ENCODE peak calls at places on chromosomes 16 and 17, in ten cellular contexts. One of them, this sample, is unnamed.

GRCh38 chr17:807146-808002 is 25.2 kb downstream of the MRM3 start:
- DNase-seq in HFFc6: no peak
- DNase-seq in glutamatergic neuron: no peak
- DNase-seq in stomach: no peak
- DNase-seq in tibial nerve: no peak
- DNase-seq in GM12865: no peak
- DNase-seq in psoas muscle: no peak
- DNase-seq in cardiac muscle cell: no peak
- DNase-seq in CD4-positive, alpha-beta T cell: no peak
- DNase-seq in endothelial cell: no peak
- DNase-seq in this sample: no peak

GRCh38 chr16:68311316-68311620 is 449 bp downstream of the PRMT7 start:
- DNase-seq in psoas muscle: no peak
- DNase-seq in endothelial cell: no peak
- DNase-seq in GM12865: peak; percentile 72
- DNase-seq in tibial nerve: no peak
- DNase-seq in cardiac muscle cell: no peak
- DNase-seq in CD4-positive, alpha-beta T cell: no peak
- DNase-seq in stomach: no peak
- DNase-seq in glutamatergic neuron: no peak
- DNase-seq in HFFc6: peak; percentile 30
- DNase-seq in this sample: no peak

GRCh38 chr17:6355196-6355595 is 79.7 kb downstream of the AIPL1 start:
- DNase-seq in endothelial cell: no peak
- DNase-seq in glutamatergic neuron: no peak
- DNase-seq in tibial nerve: no peak
- DNase-seq in stomach: no peak
- DNase-seq in GM12865: no peak
- DNase-seq in HFFc6: no peak
- DNase-seq in cardiac muscle cell: no peak
- DNase-seq in CD4-positive, alpha-beta T cell: no peak
- DNase-seq in psoas muscle: no peak
- DNase-seq in this sample: no peak

GRCh38 chr17:80219013-80219776 is 938 bp downstream of the SGSH start:
- DNase-seq in stomach: peak; percentile 85
- DNase-seq in glutamatergic neuron: no peak
- DNase-seq in endothelial cell: peak; percentile 19
- DNase-seq in cardiac muscle cell: peak; percentile 84
- DNase-seq in psoas muscle: peak; percentile 78
- DNase-seq in CD4-positive, alpha-beta T cell: peak; percentile 93
- DNase-seq in HFFc6: peak; percentile 71
- DNase-seq in tibial nerve: peak; percentile 80
- DNase-seq in GM12865: peak; percentile 92
- DNase-seq in this sample: peak; percentile 89

GRCh38 chr16:84312783-84313382 is 18.2 kb downstream of the WFDC1 start:
- DNase-seq in cardiac muscle cell: no peak
- DNase-seq in GM12865: no peak
- DNase-seq in CD4-positive, alpha-beta T cell: no peak
- DNase-seq in endothelial cell: no peak
- DNase-seq in psoas muscle: no peak
- DNase-seq in tibial nerve: no peak
- DNase-seq in HFFc6: no peak
- DNase-seq in glutamatergic neuron: peak; percentile 33
- DNase-seq in stomach: no peak
- DNase-seq in this sample: no peak

GRCh38 chr17:75889454-75889853 is 7.3 kb downstream of the TRIM65 start:
- DNase-seq in glutamatergic neuron: no peak
- DNase-seq in GM12865: no peak
- DNase-seq in CD4-positive, alpha-beta T cell: no peak
- DNase-seq in psoas muscle: no peak
- DNase-seq in endothelial cell: no peak
- DNase-seq in stomach: no peak
- DNase-seq in HFFc6: no peak
- DNase-seq in cardiac muscle cell: no peak
- DNase-seq in tibial nerve: no peak
- DNase-seq in this sample: no peak

GRCh38 chr17:39130205-39130604 is 21.2 kb downstream of the PLXDC1 start:
- DNase-seq in tibial nerve: no peak
- DNase-seq in GM12865: no peak
- DNase-seq in glutamatergic neuron: no peak
- DNase-seq in stomach: no peak
- DNase-seq in CD4-positive, alpha-beta T cell: no peak
- DNase-seq in HFFc6: no peak
- DNase-seq in psoas muscle: no peak
- DNase-seq in cardiac muscle cell: no peak
- DNase-seq in endothelial cell: no peak
- DNase-seq in this sample: no peak

GRCh38 chr17:14451729-14452191 is 150.9 kb downstream of the HS3ST3B1 start:
- DNase-seq in GM12865: no peak
- DNase-seq in psoas muscle: no peak
- DNase-seq in cardiac muscle cell: peak; percentile 41
- DNase-seq in tibial nerve: no peak
- DNase-seq in glutamatergic neuron: no peak
- DNase-seq in endothelial cell: no peak
- DNase-seq in HFFc6: no peak
- DNase-seq in stomach: no peak
- DNase-seq in CD4-positive, alpha-beta T cell: no peak
- DNase-seq in this sample: no peak

GRCh38 chr16:69936252-69936651 is 14.9 kb upstream of the CLEC18A start:
- DNase-seq in CD4-positive, alpha-beta T cell: no peak
- DNase-seq in psoas muscle: no peak
- DNase-seq in HFFc6: no peak
- DNase-seq in endothelial cell: no peak
- DNase-seq in GM12865: no peak
- DNase-seq in stomach: no peak
- DNase-seq in cardiac muscle cell: no peak
- DNase-seq in tibial nerve: no peak
- DNase-seq in glutamatergic neuron: no peak
- DNase-seq in this sample: no peak

GRCh38 chr16:69936751-69937211 is 14.4 kb upstream of the CLEC18A start:
- DNase-seq in psoas muscle: no peak
- DNase-seq in stomach: no peak
- DNase-seq in cardiac muscle cell: no peak
- DNase-seq in glutamatergic neuron: no peak
- DNase-seq in tibial nerve: peak; percentile 2
- DNase-seq in GM12865: no peak
- DNase-seq in endothelial cell: no peak
- DNase-seq in CD4-positive, alpha-beta T cell: no peak
- DNase-seq in HFFc6: no peak
- DNase-seq in this sample: no peak

GRCh38 chr16:69938981-69939820 is 11.9 kb upstream of the CLEC18A start:
- DNase-seq in cardiac muscle cell: no peak
- DNase-seq in tibial nerve: no peak
- DNase-seq in CD4-positive, alpha-beta T cell: no peak
- DNase-seq in psoas muscle: no peak
- DNase-seq in HFFc6: no peak
- DNase-seq in stomach: no peak
- DNase-seq in endothelial cell: no peak
- DNase-seq in glutamatergic neuron: no peak
- DNase-seq in GM12865: no peak
- DNase-seq in this sample: no peak

GRCh38 chr16:69935740-69936139 is 15.4 kb upstream of the CLEC18A start:
- DNase-seq in HFFc6: no peak
- DNase-seq in psoas muscle: no peak
- DNase-seq in tibial nerve: no peak
- DNase-seq in glutamatergic neuron: no peak
- DNase-seq in endothelial cell: no peak
- DNase-seq in cardiac muscle cell: no peak
- DNase-seq in stomach: no peak
- DNase-seq in CD4-positive, alpha-beta T cell: no peak
- DNase-seq in GM12865: no peak
- DNase-seq in this sample: no peak

DNA sequence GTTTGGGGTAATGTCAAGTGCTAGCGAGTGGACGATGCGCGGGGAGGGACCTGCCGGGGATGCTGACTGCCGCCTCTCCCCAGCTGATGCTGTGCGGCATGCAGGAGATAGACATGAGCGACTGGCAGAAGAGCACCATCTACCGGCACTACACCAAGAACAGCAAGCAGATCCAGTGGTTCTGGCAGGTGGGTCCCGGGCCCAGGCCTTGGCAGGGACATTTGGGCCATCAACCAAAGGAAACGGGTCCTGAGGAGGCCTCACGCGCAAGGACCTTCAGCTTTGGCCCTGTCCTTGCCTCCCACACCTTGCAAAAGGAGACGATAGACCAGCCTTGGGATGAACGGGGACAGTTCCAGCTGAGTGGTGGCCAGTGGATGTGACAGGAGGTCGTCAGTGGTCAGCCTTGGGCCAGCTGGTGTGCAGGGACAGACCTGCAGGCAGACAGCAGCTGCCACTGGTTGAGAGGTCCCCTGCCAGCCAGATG is 13.6 kb upstream of the CLEC18A start:
- DNase-seq in HFFc6: peak; percentile 10
- DNase-seq in glutamatergic neuron: peak; percentile 77
- DNase-seq in GM12865: no peak
- DNase-seq in psoas muscle: no peak
- DNase-seq in cardiac muscle cell: no peak
- DNase-seq in endothelial cell: no peak
- DNase-seq in stomach: no peak
- DNase-seq in tibial nerve: no peak
- DNase-seq in CD4-positive, alpha-beta T cell: no peak
- DNase-seq in this sample: no peak
- TF ChIP-seq CTCF in HFFc6: peak; percentile 68
- TF ChIP-seq CTCF in glutamatergic neuron: no peak
- TF ChIP-seq CTCF in GM12865: no peak
- TF ChIP-seq CTCF in psoas muscle: no peak
- TF ChIP-seq CTCF in cardiac muscle cell: peak; percentile 31
- TF ChIP-seq CTCF in endothelial cell: no peak
- TF ChIP-seq CTCF in stomach: no peak
- TF ChIP-seq CTCF in tibial nerve: no peak
- TF ChIP-seq CTCF in CD4-positive, alpha-beta T cell: no peak
- TF ChIP-seq CTCF in this sample: no peak

GRCh38 chr16:74695450-74696422 is 4.9 kb downstream of the MLKL start:
- DNase-seq in CD4-positive, alpha-beta T cell: peak; percentile 44
- DNase-seq in cardiac muscle cell: peak; percentile 95
- DNase-seq in HFFc6: peak; percentile 83
- DNase-seq in stomach: peak; percentile 80
- DNase-seq in psoas muscle: peak; percentile 75
- DNase-seq in endothelial cell: peak; percentile 71
- DNase-seq in GM12865: peak; percentile 90
- DNase-seq in glutamatergic neuron: peak; percentile 61
- DNase-seq in tibial nerve: peak; percentile 94
- DNase-seq in this sample: peak; percentile 82

GRCh38 chr16:74698220-74698619 is 2.4 kb downstream of the MLKL start:
- DNase-seq in GM12865: peak; percentile 45
- DNase-seq in glutamatergic neuron: no peak
- DNase-seq in CD4-positive, alpha-beta T cell: no peak
- DNase-seq in psoas muscle: no peak
- DNase-seq in HFFc6: no peak
- DNase-seq in endothelial cell: no peak
- DNase-seq in stomach: no peak
- DNase-seq in tibial nerve: no peak
- DNase-seq in cardiac muscle cell: no peak
- DNase-seq in this sample: no peak

GRCh38 chr16:74699666-74700065 is 996 bp downstream of the MLKL start:
- DNase-seq in cardiac muscle cell: no peak
- DNase-seq in glutamatergic neuron: no peak
- DNase-seq in psoas muscle: no peak
- DNase-seq in endothelial cell: no peak
- DNase-seq in HFFc6: no peak
- DNase-seq in GM12865: peak; percentile 46
- DNase-seq in CD4-positive, alpha-beta T cell: no peak
- DNase-seq in stomach: no peak
- DNase-seq in tibial nerve: no peak
- DNase-seq in this sample: no peak

GRCh38 chr16:74700206-74701040 is at the start of gene MLKL:
- DNase-seq in HFFc6: peak; percentile 38
- DNase-seq in psoas muscle: peak; percentile 63
- DNase-seq in CD4-positive, alpha-beta T cell: peak; percentile 61
- DNase-seq in cardiac muscle cell: peak; percentile 61
- DNase-seq in endothelial cell: peak; percentile 43
- DNase-seq in stomach: peak; percentile 65
- DNase-seq in GM12865: peak; percentile 73
- DNase-seq in glutamatergic neuron: peak; percentile 31
- DNase-seq in tibial nerve: peak; percentile 35
- DNase-seq in this sample: no peak
- TF ChIP-seq CTCF in HFFc6: peak; percentile 48
- TF ChIP-seq CTCF in psoas muscle: no peak
- TF ChIP-seq CTCF in CD4-positive, alpha-beta T cell: no peak
- TF ChIP-seq CTCF in cardiac muscle cell: no peak
- TF ChIP-seq CTCF in endothelial cell: no peak
- TF ChIP-seq CTCF in stomach: no peak
- TF ChIP-seq CTCF in GM12865: no peak
- TF ChIP-seq CTCF in glutamatergic neuron: no peak
- TF ChIP-seq CTCF in tibial nerve: no peak
- TF ChIP-seq CTCF in this sample: no peak

GRCh38 chr17:30302241-30302640 is 10.5 kb upstream of the BLMH start:
- DNase-seq in HFFc6: no peak
- DNase-seq in stomach: no peak
- DNase-seq in GM12865: no peak
- DNase-seq in psoas muscle: no peak
- DNase-seq in glutamatergic neuron: no peak
- DNase-seq in cardiac muscle cell: no peak
- DNase-seq in tibial nerve: no peak
- DNase-seq in endothelial cell: no peak
- DNase-seq in CD4-positive, alpha-beta T cell: no peak
- DNase-seq in this sample: no peak

GRCh38 chr17:30300803-30301202 is 9.1 kb upstream of the BLMH start:
- DNase-seq in stomach: no peak
- DNase-seq in cardiac muscle cell: no peak
- DNase-seq in glutamatergic neuron: no peak
- DNase-seq in CD4-positive, alpha-beta T cell: no peak
- DNase-seq in tibial nerve: no peak
- DNase-seq in HFFc6: no peak
- DNase-seq in psoas muscle: no peak
- DNase-seq in endothelial cell: no peak
- DNase-seq in GM12865: no peak
- DNase-seq in this sample: no peak

GRCh38 chr17:30297715-30298114 is 6.0 kb upstream of the BLMH start:
- DNase-seq in tibial nerve: no peak
- DNase-seq in HFFc6: no peak
- DNase-seq in cardiac muscle cell: no peak
- DNase-seq in endothelial cell: no peak
- DNase-seq in CD4-positive, alpha-beta T cell: no peak
- DNase-seq in glutamatergic neuron: no peak
- DNase-seq in psoas muscle: no peak
- DNase-seq in stomach: no peak
- DNase-seq in GM12865: no peak
- DNase-seq in this sample: no peak

GRCh38 chr17:30296499-30297038 is 4.8 kb upstream of the BLMH start:
- DNase-seq in endothelial cell: no peak
- DNase-seq in GM12865: no peak
- DNase-seq in HFFc6: no peak
- DNase-seq in psoas muscle: no peak
- DNase-seq in tibial nerve: no peak
- DNase-seq in glutamatergic neuron: no peak
- DNase-seq in CD4-positive, alpha-beta T cell: no peak
- DNase-seq in stomach: no peak
- DNase-seq in cardiac muscle cell: no peak
- DNase-seq in this sample: no peak

DNA sequence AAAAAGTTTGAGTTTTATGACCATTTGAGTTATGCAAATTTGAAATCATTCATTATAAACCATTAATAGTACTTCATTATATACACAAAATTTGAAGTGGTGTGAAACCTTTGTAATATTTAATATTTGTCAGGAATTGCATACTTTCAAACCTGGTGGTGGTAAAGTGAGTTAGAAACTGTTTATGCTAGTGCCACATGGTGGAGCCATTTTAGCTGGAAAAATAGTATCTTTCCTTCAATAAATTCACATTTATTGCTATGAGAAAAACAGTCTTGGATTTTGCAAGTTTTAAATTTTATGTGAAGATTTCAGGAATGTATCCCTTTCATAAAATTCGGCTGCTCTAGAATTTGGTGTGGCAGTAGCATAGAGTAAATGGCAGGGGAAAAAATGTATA is 7.3 kb upstream of the BLMH start:
- DNase-seq in glutamatergic neuron: no peak
- DNase-seq in cardiac muscle cell: peak; percentile 41
- DNase-seq in stomach: no peak
- DNase-seq in HFFc6: no peak
- DNase-seq in psoas muscle: no peak
- DNase-seq in GM12865: no peak
- DNase-seq in endothelial cell: no peak
- DNase-seq in tibial nerve: no peak
- DNase-seq in CD4-positive, alpha-beta T cell: no peak
- DNase-seq in this sample: no peak
- TF ChIP-seq CTCF in glutamatergic neuron: no peak
- TF ChIP-seq CTCF in cardiac muscle cell: peak; percentile 45
- TF ChIP-seq CTCF in stomach: no peak
- TF ChIP-seq CTCF in HFFc6: peak; percentile 76
- TF ChIP-seq CTCF in psoas muscle: no peak
- TF ChIP-seq CTCF in GM12865: no peak
- TF ChIP-seq CTCF in endothelial cell: no peak
- TF ChIP-seq CTCF in tibial nerve: no peak
- TF ChIP-seq CTCF in CD4-positive, alpha-beta T cell: peak; percentile 61
- TF ChIP-seq CTCF in this sample: no peak

DNA sequence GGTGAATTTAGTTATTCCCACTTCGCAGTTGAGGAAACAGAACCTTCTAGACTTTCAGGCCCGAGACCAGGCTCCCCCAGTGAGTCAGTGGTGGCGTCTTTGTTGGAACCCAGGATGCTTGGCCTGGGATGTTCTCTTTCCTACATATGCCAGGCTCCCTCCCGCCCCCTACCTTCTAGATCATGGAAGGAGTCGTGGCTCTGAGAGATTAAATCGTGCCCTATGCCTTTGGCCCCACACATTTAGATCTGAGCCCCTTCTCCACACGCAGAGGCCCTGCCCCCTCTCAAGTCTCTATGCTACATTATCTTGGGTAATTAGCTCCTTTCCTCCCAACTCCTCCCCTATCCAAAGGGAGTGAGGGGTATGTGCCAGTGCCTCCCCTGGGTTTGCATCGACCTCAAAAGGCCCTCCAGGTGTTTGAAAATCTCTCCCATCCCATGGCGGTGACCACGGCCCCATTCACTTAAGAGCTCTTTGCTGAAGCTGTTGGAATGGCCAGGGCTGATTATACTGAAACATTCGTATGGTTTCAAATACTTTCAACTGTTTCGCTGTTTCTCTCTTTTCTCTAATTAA is 3.0 kb downstream of the NGFR start:
- DNase-seq in HFFc6: no peak
- DNase-seq in cardiac muscle cell: no peak
- DNase-seq in psoas muscle: no peak
- DNase-seq in glutamatergic neuron: no peak
- DNase-seq in GM12865: no peak
- DNase-seq in endothelial cell: peak; percentile 33
- DNase-seq in CD4-positive, alpha-beta T cell: no peak
- DNase-seq in tibial nerve: peak; percentile 17
- DNase-seq in stomach: no peak
- DNase-seq in this sample: no peak
- TF ChIP-seq CTCF in HFFc6: no peak
- TF ChIP-seq CTCF in cardiac muscle cell: peak; percentile 10
- TF ChIP-seq CTCF in psoas muscle: no peak
- TF ChIP-seq CTCF in glutamatergic neuron: peak; percentile 9
- TF ChIP-seq CTCF in GM12865: no peak
- TF ChIP-seq CTCF in endothelial cell: no peak
- TF ChIP-seq CTCF in CD4-positive, alpha-beta T cell: no peak
- TF ChIP-seq CTCF in tibial nerve: no peak
- TF ChIP-seq CTCF in stomach: no peak
- TF ChIP-seq CTCF in this sample: no peak